ENCODE peak calls at places on chromosomes 5 and 9, in seven cellular contexts. G, F, V, H, I, L and D are unnamed samples.

GRCh38 chr5:158023266-158023665 is 164.3 kb upstream of the CLINT1 start:
- DNase-seq in H (no peak), L (no peak), V (peak; percentile 19), F (no peak), G (no peak), I (no peak), D (no peak)

GRCh38 chr9:88197016-88197415 is 58.7 kb upstream of the SPATA31C2 start:
- DNase-seq in G (no peak), F (no peak), V (peak; percentile 81), L (no peak), H (no peak), I (peak; percentile 60), D (no peak)

GRCh38 chr9:113349044-113349433 is 302 bp upstream of the BSPRY start:
- DNase-seq in F (no peak), H (no peak), L (no peak), G (no peak), V (no peak), I (no peak), D (no peak)

GRCh38 chr5:154753792-154754191 is 1.4 kb upstream of the LARP1 start:
- DNase-seq in G (peak; percentile 41), I (peak; percentile 94), F (no peak), V (peak; percentile 91), L (no peak), H (no peak), D (no peak)

GRCh38 chr5:1517838-1518237 is 5.9 kb downstream of the LPCAT1 start:
- DNase-seq in G (no peak), I (no peak), L (peak; percentile 10), H (no peak), V (no peak), F (no peak), D (no peak)

GRCh38 chr5:78626009-78626571 is 22.5 kb downstream of the LHFPL2 start:
- DNase-seq in G (no peak), F (no peak), I (no peak), L (no peak), V (no peak), H (no peak), D (no peak)

GRCh38 chr5:131222731-131223130 is 41.1 kb upstream of the CDC42SE2 start:
- DNase-seq in H (no peak), G (no peak), V (no peak), L (no peak), I (no peak), F (no peak), D (no peak)

GRCh38 chr5:104412649-104413240 is 850.2 kb upstream of the NUDT12 start:
- DNase-seq in F (no peak), G (peak; percentile 79), I (peak; percentile 27), V (no peak), H (peak; percentile 44), L (peak; percentile 43), D (no peak)

GRCh38 chr5:139881145-139881733 is 85.6 kb downstream of the PSD2 start:
- DNase-seq in I (no peak), H (no peak), V (no peak), G (no peak), L (no peak), F (no peak), D (no peak)